ENCODE peak calls at places on chromosomes 4 and X, in five cellular contexts. F is fibroblast of lung, B is A549, Y is SK-N-SH, C is trophoblast cell. Q is an unnamed sample.

GRCh38 chrX:153662266-153662665 is 11.3 kb downstream of the PNCK start:
- DNase-seq in F (peak; percentile 12), Y (peak; percentile 27), C (peak; percentile 70), B (no peak), Q (peak; percentile 22)

GRCh38 chr4:179007758-179008157 is 1565.5 kb upstream of the AGA start:
- DNase-seq in F (no peak), C (no peak), B (no peak), Y (no peak), Q (no peak)

GRCh38 chr4:122017296-122017695 is 65.4 kb upstream of the TRPC3 start:
- DNase-seq in C (no peak), F (no peak), B (no peak), Y (no peak), Q (no peak)

GRCh38 chr4:185955817-185956542 is 113.0 kb upstream of the TLR3 start:
- DNase-seq in B (no peak), Y (peak; percentile 50), F (no peak), C (no peak), Q (no peak)

GRCh38 chrX:103276581-103277002 is at the start of gene TCEAL5:
- DNase-seq in F (no peak), B (no peak), C (no peak), Y (peak; percentile 77), Q (no peak)

GRCh38 chr4:7195546-7196282 is 3.4 kb downstream of the SORCS2 start:
- DNase-seq in B (no peak), Y (no peak), F (no peak), C (no peak), Q (no peak)

GRCh38 chr4:104942990-104943758 is 203.5 kb upstream of the TET2 start:
- DNase-seq in F (peak; percentile 6), Y (no peak), C (no peak), B (no peak), Q (no peak)

GRCh38 chr4:1751155-1751918 is 30.0 kb downstream of the TACC3 start:
- DNase-seq in Y (no peak), F (no peak), C (no peak), B (no peak), Q (no peak)

GRCh38 chr4:161728929-161729328 is 434.9 kb downstream of the FSTL5 start:
- DNase-seq in B (no peak), C (no peak), F (no peak), Y (no peak), Q (no peak)

GRCh38 chrX:44651347-44651746 is 108.7 kb upstream of the FUNDC1 start:
- DNase-seq in B (no peak), F (no peak), C (peak; percentile 0), Y (peak; percentile 11), Q (no peak)

GRCh38 chr4:4260185-4260751 is 12.2 kb upstream of the TMEM128 start:
- DNase-seq in Y (peak; percentile 59), C (peak; percentile 14), F (peak; percentile 72), B (peak; percentile 74), Q (peak; percentile 48)

GRCh38 chrX:155857561-155857960 is 23.6 kb upstream of the VAMP7 start:
- DNase-seq in C (peak; percentile 23), Y (peak; percentile 9), F (peak; percentile 9), B (no peak), Q (no peak)

GRCh38 chrX:150837845-150838244 is 60.6 kb downstream of the CD99L2 start:
- DNase-seq in C (no peak), B (no peak), Y (no peak), F (no peak), Q (no peak)

GRCh38 chr4:48235050-48235449 is 34.6 kb downstream of the TEC start:
- DNase-seq in C (no peak), F (no peak), B (no peak), Y (no peak), Q (no peak)

GRCh38 chr4:108972613-108973283 is 209.9 kb upstream of the ETNPPL start:
- DNase-seq in F (no peak), Y (no peak), B (no peak), C (no peak), Q (no peak)

GRCh38 chrX:1610166-1610565 is 4.7 kb upstream of the ASMT start:
- DNase-seq in B (no peak), Y (no peak), C (no peak), F (no peak), Q (no peak)

GRCh38 chr4:19473569-19473968 is 778.1 kb upstream of the SLIT2 start:
- DNase-seq in Y (no peak), B (no peak), C (no peak), F (peak; percentile 13), Q (no peak)

GRCh38 chr4:163702736-163703135 is 208.2 kb downstream of the TMA16 start:
- DNase-seq in C (no peak), B (no peak), F (peak; percentile 83), Y (no peak), Q (no peak)

GRCh38 chr4:83371936-83372335 is 37.3 kb upstream of the HPSE start:
- DNase-seq in F (no peak), C (no peak), B (no peak), Y (no peak), Q (no peak)

GRCh38 chr4:80454561-80454960 is 119.0 kb downstream of the CFAP299 start:
- DNase-seq in F (no peak), C (no peak), B (no peak), Y (no peak), Q (no peak)

GRCh38 chr4:113106076-113106475 is 56.6 kb downstream of the ANK2 start:
- DNase-seq in F (peak; percentile 77), C (no peak), Y (peak; percentile 6), B (peak; percentile 2), Q (peak; percentile 35)

GRCh38 chrX:70998402-70999027 is 67.6 kb upstream of the SLC7A3 start:
- DNase-seq in F (peak; percentile 66), C (peak; percentile 76), B (no peak), Y (no peak), Q (peak; percentile 38)

GRCh38 chr4:140849526-140849925 is 93.3 kb upstream of the TBC1D9 start:
- DNase-seq in C (no peak), B (no peak), Y (no peak), F (no peak), Q (no peak)

GRCh38 chr4:140851804-140852203 is 95.6 kb upstream of the TBC1D9 start:
- DNase-seq in B (no peak), C (no peak), Y (no peak), F (no peak), Q (no peak)

GRCh38 chr4:140856692-140857091 is 100.5 kb upstream of the TBC1D9 start:
- DNase-seq in C (no peak), Y (no peak), F (peak; percentile 55), B (no peak), Q (peak; percentile 36)

GRCh38 chr4:140857111-140857510 is 100.9 kb upstream of the TBC1D9 start:
- DNase-seq in F (no peak), Y (no peak), B (no peak), C (no peak), Q (no peak)

GRCh38 chr4:140851032-140851636 is 94.9 kb upstream of the TBC1D9 start:
- DNase-seq in B (peak; percentile 49), C (peak; percentile 86), F (peak; percentile 81), Y (peak; percentile 54), Q (peak; percentile 69)
- H3K4me2 ChIP-seq in B (no peak overlapping the region), C (no peak overlapping the region), F (no peak overlapping the region), Y (no peak overlapping the region), Q (no peak overlapping the region)

GRCh38 chrX:3592184-3592583 is 121.3 kb downstream of the PRKX start:
- DNase-seq in B (no peak), C (no peak), Y (no peak), F (no peak), Q (no peak)
- H3K4me2 ChIP-seq in B (no peak overlapping the region), C (no peak overlapping the region), Y (no peak overlapping the region), F (no peak overlapping the region), Q (no peak overlapping the region)

GRCh38 chr4:124936427-124936826 is 223.9 kb upstream of the ANKRD50 start:
- DNase-seq in Y (peak; percentile 2), C (no peak), F (peak; percentile 87), B (no peak), Q (peak; percentile 54)
- H3K4me2 ChIP-seq in Y (no peak overlapping the region), C (no peak overlapping the region), F (peak overlapping the region; percentile 16), B (no peak overlapping the region), Q (no peak overlapping the region)

DNA sequence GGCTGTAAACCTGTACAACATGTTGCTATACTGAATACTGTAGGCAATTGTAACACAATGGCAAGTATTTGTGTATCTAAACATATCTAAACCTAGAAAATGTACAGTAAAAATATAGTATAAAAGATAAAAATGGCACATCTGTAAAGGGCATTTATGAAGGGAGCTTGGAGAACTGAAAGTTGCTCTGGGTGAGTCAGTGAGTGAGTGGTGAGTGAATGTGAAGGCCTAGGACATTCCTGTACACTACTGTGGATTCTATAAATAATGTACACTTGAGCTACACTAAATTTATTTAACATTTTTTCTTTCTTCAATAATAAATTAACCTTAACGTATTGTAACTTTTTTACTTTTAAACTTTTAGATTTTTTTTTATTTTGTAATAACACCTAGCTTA is 5.0 kb upstream of the SHROOM4 start:
- DNase-seq in C (no peak), F (no peak), B (no peak), Y (no peak), Q (no peak)
- H3K4me2 ChIP-seq in C (no peak overlapping the region), F (no peak overlapping the region), B (no peak overlapping the region), Y (no peak overlapping the region), Q (no peak overlapping the region)

DNA sequence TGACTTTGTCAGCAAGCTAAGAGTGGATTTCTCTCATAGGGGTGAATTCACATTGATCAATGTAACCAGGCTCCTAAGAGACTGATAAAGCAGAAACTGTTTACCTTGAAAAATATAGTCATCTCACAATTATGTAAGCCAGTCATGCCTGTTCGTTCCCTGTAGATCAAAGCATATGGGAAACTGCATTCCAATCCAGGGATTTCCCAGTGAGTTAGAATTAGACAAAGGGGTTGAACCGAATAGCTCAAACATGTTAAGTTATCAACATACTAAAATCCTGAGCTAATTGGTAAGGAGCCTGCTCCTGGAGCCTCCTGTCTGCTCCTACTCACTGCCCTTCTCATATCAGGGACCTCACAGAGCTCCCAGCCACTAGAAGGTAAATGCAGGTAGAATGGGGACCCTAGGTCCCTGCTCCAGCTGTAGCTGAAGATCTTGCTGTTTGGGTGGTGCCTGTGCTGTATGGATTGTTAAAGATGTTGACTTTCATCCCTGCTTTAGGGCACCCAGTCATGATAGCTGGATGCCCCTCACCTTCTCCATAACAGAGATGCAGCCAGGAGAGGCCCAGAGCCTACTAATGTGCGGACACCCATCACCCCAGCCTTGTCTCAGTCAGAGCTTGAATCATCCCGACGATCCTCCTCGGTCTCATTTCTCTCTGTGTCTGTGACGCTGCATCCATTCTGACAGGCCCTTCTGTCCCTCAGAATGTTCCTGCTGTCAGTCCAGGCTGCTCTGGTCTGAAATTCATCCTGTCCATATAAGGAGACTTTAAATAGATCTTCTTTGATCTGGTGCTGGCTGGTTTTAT is 341.6 kb upstream of the GATB start:
- DNase-seq in F (peak; percentile 9), Y (no peak), B (no peak), C (peak; percentile 91), Q (peak; percentile 78)
- H3K4me2 ChIP-seq in F (no peak overlapping the region), Y (no peak overlapping the region), B (peak overlapping the region; percentile 60), C (no peak overlapping the region), Q (no peak overlapping the region)

DNA sequence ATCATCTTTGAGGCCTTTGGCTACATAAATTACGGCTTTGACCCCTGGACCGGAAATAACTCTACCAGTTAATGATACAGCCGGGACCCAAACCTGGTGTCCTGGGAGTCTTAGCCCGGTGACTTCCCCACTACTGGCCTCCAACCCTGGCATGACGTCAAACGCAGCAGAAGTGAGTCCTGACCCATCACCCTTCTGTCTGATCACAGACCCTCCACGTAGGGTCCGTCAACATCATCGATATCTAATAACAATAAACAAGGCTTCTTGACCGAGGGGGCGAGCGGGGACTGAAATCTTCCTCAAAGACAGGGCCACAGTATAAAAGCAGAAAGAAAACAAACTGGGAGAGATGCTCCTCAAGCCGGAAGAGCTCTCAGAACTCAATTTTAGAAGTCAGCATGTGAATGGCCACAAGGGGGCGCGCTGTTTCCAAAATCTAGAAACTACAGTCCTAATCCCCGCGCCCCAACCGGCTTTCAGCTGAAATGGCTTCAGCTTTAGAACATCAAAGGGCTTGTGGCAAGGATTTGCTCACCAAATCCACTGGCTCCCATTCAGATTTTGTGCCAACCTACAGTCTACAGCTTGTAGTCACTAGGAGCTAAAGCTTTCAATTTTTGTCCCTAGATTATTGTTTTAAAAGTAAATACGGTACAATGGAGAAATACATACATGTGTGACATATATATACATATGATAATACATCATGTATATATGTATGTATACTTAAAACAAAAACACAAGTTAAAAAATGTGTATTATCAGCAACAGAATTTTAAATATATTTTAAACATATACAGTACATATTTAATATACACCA is 46.4 kb upstream of the ENPP6 start:
- DNase-seq in C (peak; percentile 99), Y (peak; percentile 81), F (peak; percentile 92), B (peak; percentile 70), Q (peak; percentile 89)
- H3K4me2 ChIP-seq in C (no peak overlapping the region), Y (no peak overlapping the region), F (peak overlapping the region; percentile 72), B (no peak overlapping the region), Q (no peak overlapping the region)